ENCODE peak calls at places on chromosomes 6 and 20, in six cellular contexts. One of them, this sample, is unnamed.
A peak's percentile ranks its signal among the peaks of the same experiment; 100 is the strongest.

GRCh38 chr6:26501482-26501986 is 1.4 kb downstream of the BTN1A1 start:
- DNase-seq in small intestine: peak; percentile 39
- DNase-seq in activated CD4-positive, alpha-beta T cell treated with anti-CD3 and anti-CD28 coated beads, Interleukin-2, amount 50 U/mL, for 1 hour: peak; percentile 22
- DNase-seq in activated T-helper 1 cell treated with anti-CD3 and anti-CD28 coated beads, Interleukin-12 subunit alpha, Interleukin-12 subunit beta, Interleukin-2, Interleukin-4 antibody, amounts not matched to agents 30 ng/mL and 10 ng/mL and 1 ng/mL, durations not matched to agents 14 hours and 24 hours and 36 hours: peak; percentile 5
- DNase-seq in spleen: peak; percentile 86
- DNase-seq in stimulated activated CD8-positive, alpha-beta memory T cell treated with anti-CD3 and anti-CD28 coated beads, Interleukin-2, amount 100 ng/mL, for 1 hour: no peak
- DNase-seq in this sample: peak; percentile 73

GRCh38 chr6:135105710-135106109 is 51.1 kb upstream of the HBS1L start:
- DNase-seq in small intestine: no peak
- DNase-seq in activated CD4-positive, alpha-beta T cell treated with anti-CD3 and anti-CD28 coated beads, Interleukin-2, amount 50 U/mL, for 1 hour: no peak
- DNase-seq in activated T-helper 1 cell treated with anti-CD3 and anti-CD28 coated beads, Interleukin-12 subunit alpha, Interleukin-12 subunit beta, Interleukin-2, Interleukin-4 antibody, amounts not matched to agents 30 ng/mL and 10 ng/mL and 1 ng/mL, durations not matched to agents 14 hours and 24 hours and 36 hours: no peak
- DNase-seq in spleen: no peak
- DNase-seq in stimulated activated CD8-positive, alpha-beta memory T cell treated with anti-CD3 and anti-CD28 coated beads, Interleukin-2, amount 100 ng/mL, for 1 hour: no peak
- DNase-seq in this sample: no peak

GRCh38 chr6:63805808-63806572 is 170.4 kb downstream of the PHF3 start:
- DNase-seq in small intestine: peak; percentile 81
- DNase-seq in activated CD4-positive, alpha-beta T cell treated with anti-CD3 and anti-CD28 coated beads, Interleukin-2, amount 50 U/mL, for 1 hour: no peak
- DNase-seq in activated T-helper 1 cell treated with anti-CD3 and anti-CD28 coated beads, Interleukin-12 subunit alpha, Interleukin-12 subunit beta, Interleukin-2, Interleukin-4 antibody, amounts not matched to agents 30 ng/mL and 10 ng/mL and 1 ng/mL, durations not matched to agents 14 hours and 24 hours and 36 hours: no peak
- DNase-seq in spleen: no peak
- DNase-seq in stimulated activated CD8-positive, alpha-beta memory T cell treated with anti-CD3 and anti-CD28 coated beads, Interleukin-2, amount 100 ng/mL, for 1 hour: no peak
- DNase-seq in this sample: no peak

GRCh38 chr6:168247456-168248147 is 72.0 kb downstream of the DACT2 start:
- DNase-seq in small intestine: peak; percentile 78
- DNase-seq in activated CD4-positive, alpha-beta T cell treated with anti-CD3 and anti-CD28 coated beads, Interleukin-2, amount 50 U/mL, for 1 hour: no peak
- DNase-seq in activated T-helper 1 cell treated with anti-CD3 and anti-CD28 coated beads, Interleukin-12 subunit alpha, Interleukin-12 subunit beta, Interleukin-2, Interleukin-4 antibody, amounts not matched to agents 30 ng/mL and 10 ng/mL and 1 ng/mL, durations not matched to agents 14 hours and 24 hours and 36 hours: no peak
- DNase-seq in spleen: no peak
- DNase-seq in stimulated activated CD8-positive, alpha-beta memory T cell treated with anti-CD3 and anti-CD28 coated beads, Interleukin-2, amount 100 ng/mL, for 1 hour: no peak
- DNase-seq in this sample: peak; percentile 69

GRCh38 chr20:37222086-37222485 is 39.5 kb downstream of the GHRH start:
- DNase-seq in small intestine: no peak
- DNase-seq in activated CD4-positive, alpha-beta T cell treated with anti-CD3 and anti-CD28 coated beads, Interleukin-2, amount 50 U/mL, for 1 hour: no peak
- DNase-seq in activated T-helper 1 cell treated with anti-CD3 and anti-CD28 coated beads, Interleukin-12 subunit alpha, Interleukin-12 subunit beta, Interleukin-2, Interleukin-4 antibody, amounts not matched to agents 30 ng/mL and 10 ng/mL and 1 ng/mL, durations not matched to agents 14 hours and 24 hours and 36 hours: no peak
- DNase-seq in spleen: no peak
- DNase-seq in stimulated activated CD8-positive, alpha-beta memory T cell treated with anti-CD3 and anti-CD28 coated beads, Interleukin-2, amount 100 ng/mL, for 1 hour: no peak
- DNase-seq in this sample: no peak

GRCh38 chr20:34971038-34971872 is 15.6 kb downstream of the MYH7B start:
- DNase-seq in small intestine: no peak
- DNase-seq in activated CD4-positive, alpha-beta T cell treated with anti-CD3 and anti-CD28 coated beads, Interleukin-2, amount 50 U/mL, for 1 hour: no peak
- DNase-seq in activated T-helper 1 cell treated with anti-CD3 and anti-CD28 coated beads, Interleukin-12 subunit alpha, Interleukin-12 subunit beta, Interleukin-2, Interleukin-4 antibody, amounts not matched to agents 30 ng/mL and 10 ng/mL and 1 ng/mL, durations not matched to agents 14 hours and 24 hours and 36 hours: no peak
- DNase-seq in spleen: no peak
- DNase-seq in stimulated activated CD8-positive, alpha-beta memory T cell treated with anti-CD3 and anti-CD28 coated beads, Interleukin-2, amount 100 ng/mL, for 1 hour: no peak
- DNase-seq in this sample: no peak

GRCh38 chr20:18197382-18198070 is 59.9 kb downstream of the KAT14 start:
- DNase-seq in small intestine: no peak
- DNase-seq in activated CD4-positive, alpha-beta T cell treated with anti-CD3 and anti-CD28 coated beads, Interleukin-2, amount 50 U/mL, for 1 hour: no peak
- DNase-seq in activated T-helper 1 cell treated with anti-CD3 and anti-CD28 coated beads, Interleukin-12 subunit alpha, Interleukin-12 subunit beta, Interleukin-2, Interleukin-4 antibody, amounts not matched to agents 30 ng/mL and 10 ng/mL and 1 ng/mL, durations not matched to agents 14 hours and 24 hours and 36 hours: no peak
- DNase-seq in spleen: no peak
- DNase-seq in stimulated activated CD8-positive, alpha-beta memory T cell treated with anti-CD3 and anti-CD28 coated beads, Interleukin-2, amount 100 ng/mL, for 1 hour: no peak
- DNase-seq in this sample: no peak

GRCh38 chr6:151141685-151142084 is 98.1 kb upstream of the AKAP12 start:
- DNase-seq in small intestine: no peak
- DNase-seq in activated CD4-positive, alpha-beta T cell treated with anti-CD3 and anti-CD28 coated beads, Interleukin-2, amount 50 U/mL, for 1 hour: no peak
- DNase-seq in activated T-helper 1 cell treated with anti-CD3 and anti-CD28 coated beads, Interleukin-12 subunit alpha, Interleukin-12 subunit beta, Interleukin-2, Interleukin-4 antibody, amounts not matched to agents 30 ng/mL and 10 ng/mL and 1 ng/mL, durations not matched to agents 14 hours and 24 hours and 36 hours: no peak
- DNase-seq in spleen: no peak
- DNase-seq in stimulated activated CD8-positive, alpha-beta memory T cell treated with anti-CD3 and anti-CD28 coated beads, Interleukin-2, amount 100 ng/mL, for 1 hour: no peak
- DNase-seq in this sample: no peak

GRCh38 chr6:157753291-157753690 is 69.8 kb upstream of the SNX9 start:
- DNase-seq in small intestine: no peak
- DNase-seq in activated CD4-positive, alpha-beta T cell treated with anti-CD3 and anti-CD28 coated beads, Interleukin-2, amount 50 U/mL, for 1 hour: no peak
- DNase-seq in activated T-helper 1 cell treated with anti-CD3 and anti-CD28 coated beads, Interleukin-12 subunit alpha, Interleukin-12 subunit beta, Interleukin-2, Interleukin-4 antibody, amounts not matched to agents 30 ng/mL and 10 ng/mL and 1 ng/mL, durations not matched to agents 14 hours and 24 hours and 36 hours: no peak
- DNase-seq in spleen: no peak
- DNase-seq in stimulated activated CD8-positive, alpha-beta memory T cell treated with anti-CD3 and anti-CD28 coated beads, Interleukin-2, amount 100 ng/mL, for 1 hour: no peak
- DNase-seq in this sample: no peak

GRCh38 chr20:52104546-52105044 is 87.0 kb downstream of the ZFP64 start:
- DNase-seq in small intestine: no peak
- DNase-seq in activated CD4-positive, alpha-beta T cell treated with anti-CD3 and anti-CD28 coated beads, Interleukin-2, amount 50 U/mL, for 1 hour: no peak
- DNase-seq in activated T-helper 1 cell treated with anti-CD3 and anti-CD28 coated beads, Interleukin-12 subunit alpha, Interleukin-12 subunit beta, Interleukin-2, Interleukin-4 antibody, amounts not matched to agents 30 ng/mL and 10 ng/mL and 1 ng/mL, durations not matched to agents 14 hours and 24 hours and 36 hours: no peak
- DNase-seq in spleen: no peak
- DNase-seq in stimulated activated CD8-positive, alpha-beta memory T cell treated with anti-CD3 and anti-CD28 coated beads, Interleukin-2, amount 100 ng/mL, for 1 hour: no peak
- DNase-seq in this sample: no peak

GRCh38 chr6:148550569-148550968 is 196.3 kb upstream of the UST start:
- DNase-seq in small intestine: no peak
- DNase-seq in activated CD4-positive, alpha-beta T cell treated with anti-CD3 and anti-CD28 coated beads, Interleukin-2, amount 50 U/mL, for 1 hour: no peak
- DNase-seq in activated T-helper 1 cell treated with anti-CD3 and anti-CD28 coated beads, Interleukin-12 subunit alpha, Interleukin-12 subunit beta, Interleukin-2, Interleukin-4 antibody, amounts not matched to agents 30 ng/mL and 10 ng/mL and 1 ng/mL, durations not matched to agents 14 hours and 24 hours and 36 hours: no peak
- DNase-seq in spleen: no peak
- DNase-seq in stimulated activated CD8-positive, alpha-beta memory T cell treated with anti-CD3 and anti-CD28 coated beads, Interleukin-2, amount 100 ng/mL, for 1 hour: no peak
- DNase-seq in this sample: no peak

GRCh38 chr6:170024940-170025339 is 265.9 kb downstream of the DLL1 start:
- DNase-seq in small intestine: peak; percentile 17
- DNase-seq in activated CD4-positive, alpha-beta T cell treated with anti-CD3 and anti-CD28 coated beads, Interleukin-2, amount 50 U/mL, for 1 hour: no peak
- DNase-seq in activated T-helper 1 cell treated with anti-CD3 and anti-CD28 coated beads, Interleukin-12 subunit alpha, Interleukin-12 subunit beta, Interleukin-2, Interleukin-4 antibody, amounts not matched to agents 30 ng/mL and 10 ng/mL and 1 ng/mL, durations not matched to agents 14 hours and 24 hours and 36 hours: no peak
- DNase-seq in spleen: peak; percentile 32
- DNase-seq in stimulated activated CD8-positive, alpha-beta memory T cell treated with anti-CD3 and anti-CD28 coated beads, Interleukin-2, amount 100 ng/mL, for 1 hour: no peak
- DNase-seq in this sample: no peak

GRCh38 chr6:36443951-36444428 is 1.2 kb downstream of the KCTD20 start:
- DNase-seq in small intestine: peak; percentile 39
- DNase-seq in activated CD4-positive, alpha-beta T cell treated with anti-CD3 and anti-CD28 coated beads, Interleukin-2, amount 50 U/mL, for 1 hour: no peak
- DNase-seq in activated T-helper 1 cell treated with anti-CD3 and anti-CD28 coated beads, Interleukin-12 subunit alpha, Interleukin-12 subunit beta, Interleukin-2, Interleukin-4 antibody, amounts not matched to agents 30 ng/mL and 10 ng/mL and 1 ng/mL, durations not matched to agents 14 hours and 24 hours and 36 hours: no peak
- DNase-seq in spleen: no peak
- DNase-seq in stimulated activated CD8-positive, alpha-beta memory T cell treated with anti-CD3 and anti-CD28 coated beads, Interleukin-2, amount 100 ng/mL, for 1 hour: no peak
- DNase-seq in this sample: no peak

GRCh38 chr20:62876826-62877728 is 15.5 kb upstream of the TCFL5 start:
- DNase-seq in small intestine: peak; percentile 43
- DNase-seq in activated CD4-positive, alpha-beta T cell treated with anti-CD3 and anti-CD28 coated beads, Interleukin-2, amount 50 U/mL, for 1 hour: no peak
- DNase-seq in activated T-helper 1 cell treated with anti-CD3 and anti-CD28 coated beads, Interleukin-12 subunit alpha, Interleukin-12 subunit beta, Interleukin-2, Interleukin-4 antibody, amounts not matched to agents 30 ng/mL and 10 ng/mL and 1 ng/mL, durations not matched to agents 14 hours and 24 hours and 36 hours: no peak
- DNase-seq in spleen: peak; percentile 87
- DNase-seq in stimulated activated CD8-positive, alpha-beta memory T cell treated with anti-CD3 and anti-CD28 coated beads, Interleukin-2, amount 100 ng/mL, for 1 hour: no peak
- DNase-seq in this sample: no peak

GRCh38 chr6:34324738-34325444 is 67.6 kb downstream of the NUDT3 start:
- DNase-seq in small intestine: no peak
- DNase-seq in activated CD4-positive, alpha-beta T cell treated with anti-CD3 and anti-CD28 coated beads, Interleukin-2, amount 50 U/mL, for 1 hour: no peak
- DNase-seq in activated T-helper 1 cell treated with anti-CD3 and anti-CD28 coated beads, Interleukin-12 subunit alpha, Interleukin-12 subunit beta, Interleukin-2, Interleukin-4 antibody, amounts not matched to agents 30 ng/mL and 10 ng/mL and 1 ng/mL, durations not matched to agents 14 hours and 24 hours and 36 hours: no peak
- DNase-seq in spleen: no peak
- DNase-seq in stimulated activated CD8-positive, alpha-beta memory T cell treated with anti-CD3 and anti-CD28 coated beads, Interleukin-2, amount 100 ng/mL, for 1 hour: no peak
- DNase-seq in this sample: no peak

GRCh38 chr6:169265486-169266131 is 12.0 kb upstream of the THBS2 start:
- DNase-seq in small intestine: no peak
- DNase-seq in activated CD4-positive, alpha-beta T cell treated with anti-CD3 and anti-CD28 coated beads, Interleukin-2, amount 50 U/mL, for 1 hour: no peak
- DNase-seq in activated T-helper 1 cell treated with anti-CD3 and anti-CD28 coated beads, Interleukin-12 subunit alpha, Interleukin-12 subunit beta, Interleukin-2, Interleukin-4 antibody, amounts not matched to agents 30 ng/mL and 10 ng/mL and 1 ng/mL, durations not matched to agents 14 hours and 24 hours and 36 hours: no peak
- DNase-seq in spleen: no peak
- DNase-seq in stimulated activated CD8-positive, alpha-beta memory T cell treated with anti-CD3 and anti-CD28 coated beads, Interleukin-2, amount 100 ng/mL, for 1 hour: no peak
- DNase-seq in this sample: no peak

GRCh38 chr6:6220718-6221117 is 99.7 kb downstream of the F13A1 start:
- DNase-seq in small intestine: no peak
- DNase-seq in activated CD4-positive, alpha-beta T cell treated with anti-CD3 and anti-CD28 coated beads, Interleukin-2, amount 50 U/mL, for 1 hour: no peak
- DNase-seq in activated T-helper 1 cell treated with anti-CD3 and anti-CD28 coated beads, Interleukin-12 subunit alpha, Interleukin-12 subunit beta, Interleukin-2, Interleukin-4 antibody, amounts not matched to agents 30 ng/mL and 10 ng/mL and 1 ng/mL, durations not matched to agents 14 hours and 24 hours and 36 hours: no peak
- DNase-seq in spleen: no peak
- DNase-seq in stimulated activated CD8-positive, alpha-beta memory T cell treated with anti-CD3 and anti-CD28 coated beads, Interleukin-2, amount 100 ng/mL, for 1 hour: no peak
- DNase-seq in this sample: no peak

GRCh38 chr20:46298374-46298773 is 9.9 kb downstream of the CDH22 start:
- DNase-seq in small intestine: no peak
- DNase-seq in activated CD4-positive, alpha-beta T cell treated with anti-CD3 and anti-CD28 coated beads, Interleukin-2, amount 50 U/mL, for 1 hour: no peak
- DNase-seq in activated T-helper 1 cell treated with anti-CD3 and anti-CD28 coated beads, Interleukin-12 subunit alpha, Interleukin-12 subunit beta, Interleukin-2, Interleukin-4 antibody, amounts not matched to agents 30 ng/mL and 10 ng/mL and 1 ng/mL, durations not matched to agents 14 hours and 24 hours and 36 hours: no peak
- DNase-seq in spleen: no peak
- DNase-seq in stimulated activated CD8-positive, alpha-beta memory T cell treated with anti-CD3 and anti-CD28 coated beads, Interleukin-2, amount 100 ng/mL, for 1 hour: no peak
- DNase-seq in this sample: no peak

GRCh38 chr6:21423106-21423854 is 170.3 kb upstream of the SOX4 start:
- DNase-seq in small intestine: no peak
- DNase-seq in activated CD4-positive, alpha-beta T cell treated with anti-CD3 and anti-CD28 coated beads, Interleukin-2, amount 50 U/mL, for 1 hour: no peak
- DNase-seq in activated T-helper 1 cell treated with anti-CD3 and anti-CD28 coated beads, Interleukin-12 subunit alpha, Interleukin-12 subunit beta, Interleukin-2, Interleukin-4 antibody, amounts not matched to agents 30 ng/mL and 10 ng/mL and 1 ng/mL, durations not matched to agents 14 hours and 24 hours and 36 hours: no peak
- DNase-seq in spleen: no peak
- DNase-seq in stimulated activated CD8-positive, alpha-beta memory T cell treated with anti-CD3 and anti-CD28 coated beads, Interleukin-2, amount 100 ng/mL, for 1 hour: no peak
- DNase-seq in this sample: no peak

GRCh38 chr6:75926293-75927168 is 145.9 kb downstream of the IMPG1 start:
- DNase-seq in small intestine: no peak
- DNase-seq in activated CD4-positive, alpha-beta T cell treated with anti-CD3 and anti-CD28 coated beads, Interleukin-2, amount 50 U/mL, for 1 hour: no peak
- DNase-seq in activated T-helper 1 cell treated with anti-CD3 and anti-CD28 coated beads, Interleukin-12 subunit alpha, Interleukin-12 subunit beta, Interleukin-2, Interleukin-4 antibody, amounts not matched to agents 30 ng/mL and 10 ng/mL and 1 ng/mL, durations not matched to agents 14 hours and 24 hours and 36 hours: no peak
- DNase-seq in spleen: no peak
- DNase-seq in stimulated activated CD8-positive, alpha-beta memory T cell treated with anti-CD3 and anti-CD28 coated beads, Interleukin-2, amount 100 ng/mL, for 1 hour: no peak
- DNase-seq in this sample: no peak

GRCh38 chr6:36125575-36125974 is 4.7 kb upstream of the MAPK13 start:
- DNase-seq in small intestine: no peak
- DNase-seq in activated CD4-positive, alpha-beta T cell treated with anti-CD3 and anti-CD28 coated beads, Interleukin-2, amount 50 U/mL, for 1 hour: no peak
- DNase-seq in activated T-helper 1 cell treated with anti-CD3 and anti-CD28 coated beads, Interleukin-12 subunit alpha, Interleukin-12 subunit beta, Interleukin-2, Interleukin-4 antibody, amounts not matched to agents 30 ng/mL and 10 ng/mL and 1 ng/mL, durations not matched to agents 14 hours and 24 hours and 36 hours: no peak
- DNase-seq in spleen: no peak
- DNase-seq in stimulated activated CD8-positive, alpha-beta memory T cell treated with anti-CD3 and anti-CD28 coated beads, Interleukin-2, amount 100 ng/mL, for 1 hour: no peak
- DNase-seq in this sample: no peak

GRCh38 chr20:46894971-46895905 is 595 bp downstream of the EYA2 start:
- DNase-seq in small intestine: no peak
- DNase-seq in activated CD4-positive, alpha-beta T cell treated with anti-CD3 and anti-CD28 coated beads, Interleukin-2, amount 50 U/mL, for 1 hour: no peak
- DNase-seq in activated T-helper 1 cell treated with anti-CD3 and anti-CD28 coated beads, Interleukin-12 subunit alpha, Interleukin-12 subunit beta, Interleukin-2, Interleukin-4 antibody, amounts not matched to agents 30 ng/mL and 10 ng/mL and 1 ng/mL, durations not matched to agents 14 hours and 24 hours and 36 hours: no peak
- DNase-seq in spleen: no peak
- DNase-seq in stimulated activated CD8-positive, alpha-beta memory T cell treated with anti-CD3 and anti-CD28 coated beads, Interleukin-2, amount 100 ng/mL, for 1 hour: no peak
- DNase-seq in this sample: no peak

GRCh38 chr6:105431226-105431625 is 28.3 kb upstream of the PREP start:
- DNase-seq in small intestine: peak; percentile 55
- DNase-seq in activated CD4-positive, alpha-beta T cell treated with anti-CD3 and anti-CD28 coated beads, Interleukin-2, amount 50 U/mL, for 1 hour: no peak
- DNase-seq in activated T-helper 1 cell treated with anti-CD3 and anti-CD28 coated beads, Interleukin-12 subunit alpha, Interleukin-12 subunit beta, Interleukin-2, Interleukin-4 antibody, amounts not matched to agents 30 ng/mL and 10 ng/mL and 1 ng/mL, durations not matched to agents 14 hours and 24 hours and 36 hours: peak; percentile 12
- DNase-seq in spleen: no peak
- DNase-seq in stimulated activated CD8-positive, alpha-beta memory T cell treated with anti-CD3 and anti-CD28 coated beads, Interleukin-2, amount 100 ng/mL, for 1 hour: no peak
- DNase-seq in this sample: no peak